ENCODE peak calls at places on chromosomes 7 and 10, in four cellular contexts. H, Y, B and J are unnamed samples. For H3K4me1, the result is how much of the 10 kb centered on the place peaks cover.

GRCh38 chr7:77690289-77690688 is 6.0 kb upstream of the RSBN1L start:
- DNase-seq in H (no peak), Y (no peak), B (no peak), J (no peak)

GRCh38 chr10:121926157-121926556 is 1.7 kb downstream of the ATE1 start:
- DNase-seq in H (no peak), Y (no peak), B (no peak), J (no peak)

GRCh38 chr10:48249763-48250351 is 24.6 kb downstream of the FRMPD2 start:
- DNase-seq in H (no peak), Y (no peak), B (no peak), J (no peak)

GRCh38 chr7:143048827-143049226 is 3.3 kb upstream of the OR6V1 start:
- DNase-seq in H (no peak), Y (no peak), B (no peak), J (no peak)

GRCh38 chr7:41047789-41048191 is 655.1 kb downstream of the INHBA start:
- DNase-seq in H (no peak), Y (no peak), B (peak), J (no peak)

GRCh38 chr7:259191-259505 is 30.8 kb upstream of the FOXL3 start:
- DNase-seq in H (no peak), Y (no peak), B (no peak), J (no peak)

GRCh38 chr10:97080051-97080776 is 105.5 kb downstream of the SLIT1 start:
- DNase-seq in H (no peak), Y (no peak), B (no peak), J (no peak)

GRCh38 chr7:3064077-3064476 is 20.4 kb upstream of the CARD11 start:
- DNase-seq in H (no peak), Y (no peak), B (no peak), J (peak)

GRCh38 chr10:98264378-98265065 is 3.5 kb downstream of the LOXL4 start:
- DNase-seq in H (no peak), Y (no peak), B (no peak), J (no peak)

GRCh38 chr7:129741011-129741410 is 129.5 kb downstream of the NRF1 start:
- DNase-seq in H (no peak), Y (no peak), B (no peak), J (no peak)

GRCh38 chr7:81484266-81484665 is 285.6 kb downstream of the HGF start:
- DNase-seq in H (peak), Y (no peak), B (peak), J (peak)

GRCh38 chr10:15775513-15775912 is 55.8 kb upstream of the ITGA8 start:
- DNase-seq in H (no peak), Y (no peak), B (peak), J (no peak)

GRCh38 chr7:114789942-114790341 is 132.0 kb upstream of the MDFIC start:
- DNase-seq in H (no peak), Y (no peak), B (peak), J (no peak)

GRCh38 chr10:126199221-126199998 is 188.9 kb downstream of the ADAM12 start:
- DNase-seq in H (no peak), Y (no peak), B (peak), J (no peak)

GRCh38 chr7:134034652-134035051 is 92.5 kb upstream of the LRGUK start:
- DNase-seq in H (no peak), Y (no peak), B (no peak), J (no peak)

GRCh38 chr7:8176370-8177081 is 85.4 kb downstream of the ICA1 start:
- DNase-seq in H (no peak), Y (no peak), B (no peak), J (no peak)

GRCh38 chr7:22730921-22731654 is 4.1 kb downstream of the IL6 start:
- DNase-seq in H (no peak), Y (no peak), B (peak), J (no peak)

GRCh38 chr7:148856891-148857290 is 27.2 kb downstream of the EZH2 start:
- DNase-seq in H (no peak), Y (no peak), B (peak), J (no peak)

GRCh38 chr7:38463277-38464224 is 167.6 kb downstream of the AMPH start:
- DNase-seq in H (no peak), Y (no peak), B (peak), J (no peak)

GRCh38 chr10:77419056-77419455 is 218.6 kb downstream of the KCNMA1 start:
- DNase-seq in H (no peak), Y (no peak), B (no peak), J (no peak)

GRCh38 chr10:114515515-114515914 is 111.2 kb upstream of the AFAP1L2 start:
- DNase-seq in H (no peak), Y (no peak), B (no peak), J (no peak)

DNA sequence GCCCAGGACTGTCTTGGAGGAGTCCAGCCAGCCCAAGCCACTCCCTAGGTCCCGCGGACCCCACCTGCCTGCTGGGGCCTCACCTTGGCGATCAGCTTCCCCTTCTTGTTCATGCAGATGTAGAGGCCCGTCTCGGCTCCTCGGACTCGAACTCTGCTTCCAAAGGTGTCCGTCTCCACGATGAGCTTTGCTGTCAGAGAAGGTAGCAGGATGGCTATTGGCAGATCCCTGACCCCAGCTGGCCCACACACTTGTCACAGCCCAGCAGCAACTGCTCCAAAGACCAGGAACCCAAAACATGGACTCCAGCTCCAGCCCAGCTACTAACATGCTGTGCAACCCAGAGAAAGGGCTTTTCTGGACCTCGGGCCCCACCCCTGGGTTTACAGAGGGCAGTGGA is 4.5 kb downstream of the FGF8 start:
- DNase-seq in H (no peak), Y (no peak), B (no peak), J (no peak)
- H4K5ac ChIP-seq in H (no peak), Y (no peak), B (no peak), J (no peak)

GRCh38 chr10:1581189-1581588 is 156.1 kb downstream of the ADARB2 start:
- DNase-seq in H (peak), Y (no peak), B (no peak), J (peak)

GRCh38 chr10:1578392-1579140 is 158.8 kb downstream of the ADARB2 start:
- DNase-seq in H (no peak), Y (no peak), B (no peak), J (no peak)

GRCh38 chr10:1579141-1579491 is 158.2 kb downstream of the ADARB2 start:
- DNase-seq in H (no peak), Y (no peak), B (no peak), J (no peak)

GRCh38 chr10:1577945-1578344 is 159.4 kb downstream of the ADARB2 start:
- DNase-seq in H (no peak), Y (no peak), B (no peak), J (no peak)

DNA sequence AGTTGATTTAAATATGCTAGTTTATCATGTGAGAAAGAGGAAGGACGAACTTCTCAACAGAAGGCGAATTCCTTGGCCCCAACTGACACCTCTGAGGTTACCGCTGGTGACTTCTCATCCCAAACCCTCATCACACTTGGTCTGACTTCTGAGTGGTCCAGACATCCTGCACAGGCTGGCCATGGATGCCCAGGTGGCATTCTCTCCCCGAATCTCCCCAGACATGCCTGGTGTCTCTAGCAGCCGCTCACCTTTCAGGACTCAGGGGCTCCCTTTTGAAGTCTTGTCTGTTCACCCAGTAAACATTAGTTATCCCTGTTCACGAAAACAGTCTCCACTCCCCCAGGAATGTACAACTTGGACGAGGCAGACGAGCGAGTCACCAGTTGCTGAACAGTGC is 157.7 kb downstream of the ADARB2 start:
- DNase-seq in H (no peak), Y (no peak), B (no peak), J (no peak)
- H3K4me1 ChIP-seq in H (under half), Y (under half), B (under half), J (under half)

GRCh38 chr10:125067764-125068163 is 92.6 kb downstream of the CTBP2 start:
- DNase-seq in H (no peak), Y (no peak), B (no peak), J (no peak)
- H4K5ac ChIP-seq in H (no peak), Y (no peak), B (no peak), J (no peak)

GRCh38 chr7:101975046-101975445 is 157.6 kb downstream of the CUX1 start:
- DNase-seq in H (no peak), Y (no peak), B (no peak), J (no peak)
- H3K4me1 ChIP-seq in H (under half), Y (under half), B (under half), J (under half)